ENCODE peak calls at places on chromosomes 3 and 15, in five cellular contexts. R is cardiac muscle cell, C is body of pancreas, Q is GM12865, U is ovary. N is an unnamed sample.

GRCh38 chr3:64349531-64349930 is 124.3 kb upstream of the PRICKLE2 start:
- DNase-seq in C (no peak), R (no peak), U (no peak), Q (peak), N (no peak)

GRCh38 chr15:96367436-96368200 is 37.1 kb downstream of the NR2F2 start:
- DNase-seq in Q (no peak), U (no peak), C (no peak), R (no peak), N (no peak)

GRCh38 chr3:156633335-156633734 is 41.1 kb upstream of the TIPARP start:
- DNase-seq in R (peak), C (peak), Q (no peak), U (peak), N (no peak)

GRCh38 chr15:69044899-69045298 is 30.4 kb downstream of the NOX5 start:
- DNase-seq in C (no peak), R (peak), Q (no peak), U (no peak), N (no peak)

GRCh38 chr3:138946554-138947302 is at the start of the genes FOXL2 and FOXL2NB:
- DNase-seq in C (peak), Q (no peak), U (peak), R (peak), N (peak)

GRCh38 chr15:81394609-81395008 is 20.6 kb upstream of the TMC3 start:
- DNase-seq in R (no peak), C (peak), U (no peak), Q (no peak), N (no peak)

GRCh38 chr15:62462721-62463120 is 297.6 kb upstream of the C2CD4B start:
- DNase-seq in R (no peak), U (no peak), Q (no peak), C (no peak), N (no peak)

GRCh38 chr15:96893159-96893906 is 562.8 kb downstream of the NR2F2 start:
- DNase-seq in C (no peak), U (no peak), Q (peak), R (peak), N (no peak)

GRCh38 chr15:99250001-99250400 is 620 bp upstream of the TTC23 start:
- DNase-seq in R (no peak), C (no peak), Q (no peak), U (no peak), N (no peak)

GRCh38 chr15:63487076-63487757 is 17.2 kb upstream of the USP3 start:
- DNase-seq in R (peak), C (peak), U (peak), Q (peak), N (peak)

GRCh38 chr3:84547971-84548970 is 410.5 kb upstream of the CADM2 start:
- DNase-seq in C (peak), R (peak), U (no peak), Q (peak), N (no peak)

GRCh38 chr15:84104853-84105252 is 130.7 kb upstream of the GOLGA6L4 start:
- DNase-seq in U (no peak), Q (no peak), C (no peak), R (no peak), N (no peak)

GRCh38 chr15:84112025-84112424 is 123.5 kb upstream of the GOLGA6L4 start:
- DNase-seq in U (no peak), R (peak), C (no peak), Q (no peak), N (no peak)

GRCh38 chr15:84113919-84114318 is 121.7 kb upstream of the GOLGA6L4 start:
- DNase-seq in C (no peak), R (no peak), Q (no peak), U (no peak), N (no peak)

GRCh38 chr15:84103345-84103744 is 132.2 kb upstream of the GOLGA6L4 start:
- DNase-seq in Q (no peak), U (no peak), C (no peak), R (no peak), N (no peak)

GRCh38 chr15:84108725-84109124 is 126.8 kb upstream of the GOLGA6L4 start:
- DNase-seq in C (no peak), R (peak), Q (no peak), U (no peak), N (no peak)
- TF ChIP-seq CTCF in C (no peak), R (peak), Q (no peak), U (no peak), N (no peak)

GRCh38 chr3:131053021-131053420 is 26.3 kb downstream of the NEK11 start:
- DNase-seq in C (no peak), Q (peak), U (no peak), R (peak), N (no peak)
- TF ChIP-seq CTCF in C (peak), Q (peak), U (no peak), R (peak), N (no peak)

DNA sequence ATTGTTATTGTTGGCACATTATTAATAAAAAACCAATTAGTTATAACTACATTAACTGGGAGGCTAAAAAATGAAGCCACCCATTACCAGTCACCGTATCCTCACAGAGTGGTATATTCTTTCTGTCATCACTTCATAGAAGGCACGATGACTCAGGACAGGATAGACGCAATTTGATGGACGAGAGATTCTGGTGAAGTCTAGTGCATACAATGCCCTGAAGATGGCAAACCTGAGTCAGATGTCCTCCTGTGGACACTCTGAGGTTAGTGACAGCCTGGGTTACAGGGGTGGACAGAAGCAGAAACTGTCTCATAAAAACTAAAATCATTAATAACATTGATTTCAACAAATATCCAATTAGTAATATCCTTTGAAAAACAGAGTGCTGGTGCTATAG is 150.3 kb downstream of the SLC9A9 start:
- DNase-seq in R (no peak), Q (no peak), U (no peak), C (no peak), N (no peak)
- TF ChIP-seq CTCF in R (no peak), Q (no peak), U (no peak), C (no peak), N (no peak)

GRCh38 chr3:126654571-126655393 is at the start of gene TXNRD3:
- DNase-seq in U (peak), Q (peak), C (peak), R (peak), N (peak)
- TF ChIP-seq CTCF in U (no peak), Q (no peak), C (peak), R (no peak), N (no peak)

DNA sequence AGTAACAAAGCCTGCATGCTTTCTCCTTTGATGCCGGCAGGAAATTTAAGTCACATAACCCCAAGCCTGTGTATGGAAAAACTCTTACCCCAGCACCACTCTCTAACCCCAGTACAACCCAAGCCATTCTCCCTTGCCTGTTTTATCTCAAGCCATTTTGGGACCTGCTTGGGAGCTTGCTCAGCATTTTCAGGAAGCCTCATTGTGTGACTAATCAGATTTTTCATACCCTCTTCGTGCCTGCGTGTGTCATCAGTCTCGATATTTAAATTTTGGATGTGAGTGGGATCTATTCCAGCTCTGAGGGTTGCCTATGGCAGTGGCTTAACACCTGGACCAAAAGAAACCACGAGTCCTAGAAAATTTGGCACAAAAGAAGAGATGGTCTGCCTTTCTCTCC is 426.2 kb downstream of the SQOR start:
- DNase-seq in C (no peak), R (no peak), Q (no peak), U (no peak), N (no peak)
- TF ChIP-seq CTCF in C (no peak), R (no peak), Q (no peak), U (no peak), N (no peak)

GRCh38 chr3:14861451-14862302 is 42.9 kb downstream of the FGD5 start:
- DNase-seq in U (no peak), Q (no peak), R (no peak), C (no peak), N (no peak)

GRCh38 chr3:14853280-14853956 is 34.7 kb downstream of the FGD5 start:
- DNase-seq in R (no peak), C (no peak), Q (no peak), U (no peak), N (no peak)

GRCh38 chr3:14861031-14861430 is 42.3 kb downstream of the FGD5 start:
- DNase-seq in C (no peak), Q (no peak), U (no peak), R (peak), N (no peak)

GRCh38 chr3:14858105-14858504 is 39.3 kb downstream of the FGD5 start:
- DNase-seq in Q (no peak), R (no peak), C (no peak), U (no peak), N (no peak)

GRCh38 chr3:14857506-14857905 is 38.7 kb downstream of the FGD5 start:
- DNase-seq in U (no peak), R (no peak), C (no peak), Q (no peak), N (no peak)
- TF ChIP-seq CTCF in U (no peak), R (no peak), C (no peak), Q (no peak), N (no peak)

GRCh38 chr3:114155370-114155821 is 23.5 kb downstream of the DRD3 start:
- DNase-seq in R (peak), U (no peak), C (no peak), Q (peak), N (no peak)
- TF ChIP-seq CTCF in R (peak), U (no peak), C (peak), Q (peak), N (no peak)

GRCh38 chr15:90859234-90860131 is 8.9 kb upstream of the FURIN start:
- DNase-seq in U (no peak), R (peak), C (peak), Q (no peak), N (no peak)

GRCh38 chr15:90855139-90855538 is 13.2 kb upstream of the FURIN start:
- DNase-seq in U (no peak), C (peak), R (no peak), Q (no peak), N (no peak)

GRCh38 chr15:90860450-90860849 is 7.9 kb upstream of the FURIN start:
- DNase-seq in C (peak), R (no peak), Q (no peak), U (no peak), N (no peak)

GRCh38 chr15:90857337-90857736 is 11.1 kb upstream of the FURIN start:
- DNase-seq in U (no peak), Q (no peak), R (no peak), C (no peak), N (no peak)

DNA sequence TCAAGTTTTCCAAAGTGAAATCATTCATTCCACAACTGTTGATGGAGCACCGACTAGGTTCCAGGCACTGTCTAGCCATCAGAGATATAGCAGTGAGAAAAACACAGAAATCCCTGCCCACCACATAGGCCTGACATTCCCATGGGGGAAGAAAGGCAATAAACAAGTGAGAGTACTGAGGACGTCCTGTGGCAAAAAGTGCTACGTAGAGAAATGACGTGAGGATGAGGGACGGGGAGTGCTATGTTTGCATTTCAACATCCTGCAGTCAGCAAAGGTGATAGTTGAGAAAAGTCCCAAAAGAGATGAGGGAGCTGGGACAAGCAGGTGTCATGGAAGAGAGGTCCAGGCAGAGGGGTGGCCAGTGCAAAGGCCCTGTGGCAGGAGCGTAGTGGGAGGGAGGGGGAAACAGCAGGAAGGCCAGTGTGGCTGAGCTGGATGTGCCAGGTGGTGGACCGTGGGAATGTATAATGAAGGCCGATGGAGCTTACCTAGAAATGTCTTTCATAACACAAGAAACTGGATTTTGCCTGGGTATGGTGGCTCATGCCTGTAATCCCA is 10.4 kb upstream of the FURIN start:
- DNase-seq in R (no peak), Q (no peak), C (no peak), U (no peak), N (no peak)
- TF ChIP-seq CTCF in R (no peak), Q (no peak), C (no peak), U (no peak), N (no peak)

N was measured in activated B cell treated with CpG ODN at 0.5 μM for 24 hours.